ENCODE peak calls at places on chromosome 10, in eight cellular contexts. Z, C, N, L, Q, V, I and T are unnamed samples.

GRCh38 chr10:91150631-91151030 is 69.8 kb upstream of the PCGF5 start:
- DNase-seq in Z (no peak), C (no peak), N (no peak), L (no peak), Q (no peak), V (no peak), I (no peak), T (no peak)

GRCh38 chr10:5442056-5442989 is 30.0 kb downstream of the NET1 start:
- DNase-seq in Z (peak), C (no peak), N (peak), L (peak), Q (peak), V (no peak), I (peak), T (peak)

GRCh38 chr10:93290661-93291354 is 191.3 kb downstream of the MYOF start:
- DNase-seq in Z (no peak), C (no peak), N (no peak), L (no peak), Q (no peak), V (no peak), I (no peak), T (no peak)

GRCh38 chr10:97428572-97428981 is 2.6 kb downstream of the PGAM1 start:
- DNase-seq in Z (no peak), C (no peak), N (no peak), L (peak), Q (no peak), V (no peak), I (no peak), T (no peak)

GRCh38 chr10:21929070-21929469 is 74.5 kb downstream of the DNAJC1 start:
- DNase-seq in Z (no peak), C (no peak), N (no peak), L (no peak), Q (no peak), V (no peak), I (no peak), T (no peak)

GRCh38 chr10:10911471-10911921 is 106.2 kb upstream of the CELF2 start:
- DNase-seq in Z (peak), C (no peak), N (no peak), L (peak), Q (no peak), V (peak), I (no peak), T (no peak)

GRCh38 chr10:61918140-61918539 is 16.6 kb downstream of the ARID5B start:
- DNase-seq in Z (no peak), C (no peak), N (no peak), L (no peak), Q (no peak), V (no peak), I (no peak), T (no peak)

GRCh38 chr10:112775892-112776679 is 174.0 kb upstream of the TCF7L2 start:
- DNase-seq in Z (no peak), C (no peak), N (no peak), L (no peak), Q (no peak), V (no peak), I (no peak), T (no peak)

GRCh38 chr10:86642021-86642420 is 12.3 kb upstream of the OPN4 start:
- DNase-seq in Z (no peak), C (no peak), N (no peak), L (no peak), Q (no peak), V (no peak), I (no peak), T (no peak)

GRCh38 chr10:42970451-42971250 is 106.2 kb upstream of the RET start:
- DNase-seq in Z (no peak), C (no peak), N (no peak), L (no peak), Q (no peak), V (peak), I (no peak), T (no peak)

GRCh38 chr10:12191715-12192114 is 4.0 kb downstream of the NUDT5 start:
- DNase-seq in Z (no peak), C (no peak), N (no peak), L (peak), Q (no peak), V (no peak), I (no peak), T (no peak)

GRCh38 chr10:118471863-118472262 is 123.6 kb downstream of the PRLHR start:
- DNase-seq in Z (no peak), C (no peak), N (no peak), L (peak), Q (no peak), V (no peak), I (no peak), T (no peak)

GRCh38 chr10:104903433-104903832 is 262.3 kb downstream of the SORCS3 start:
- DNase-seq in Z (no peak), C (no peak), N (no peak), L (peak), Q (no peak), V (no peak), I (no peak), T (no peak)

GRCh38 chr10:122052702-122053101 is 63.7 kb downstream of the TACC2 start:
- DNase-seq in Z (no peak), C (no peak), N (no peak), L (peak), Q (no peak), V (no peak), I (no peak), T (no peak)

GRCh38 chr10:100826661-100826982 is 81.2 kb downstream of the PAX2 start:
- DNase-seq in Z (no peak), C (no peak), N (no peak), L (no peak), Q (no peak), V (no peak), I (no peak), T (no peak)

GRCh38 chr10:100828744-100829102 is 83.3 kb downstream of the PAX2 start:
- DNase-seq in Z (no peak), C (peak), N (peak), L (no peak), Q (no peak), V (no peak), I (peak), T (peak)

GRCh38 chr10:100825946-100826660 is 80.7 kb downstream of the PAX2 start:
- DNase-seq in Z (no peak), C (no peak), N (peak), L (no peak), Q (no peak), V (no peak), I (peak), T (peak)

GRCh38 chr10:100827819-100828743 is 82.7 kb downstream of the PAX2 start:
- DNase-seq in Z (peak), C (no peak), N (no peak), L (no peak), Q (no peak), V (no peak), I (peak), T (peak)

DNA sequence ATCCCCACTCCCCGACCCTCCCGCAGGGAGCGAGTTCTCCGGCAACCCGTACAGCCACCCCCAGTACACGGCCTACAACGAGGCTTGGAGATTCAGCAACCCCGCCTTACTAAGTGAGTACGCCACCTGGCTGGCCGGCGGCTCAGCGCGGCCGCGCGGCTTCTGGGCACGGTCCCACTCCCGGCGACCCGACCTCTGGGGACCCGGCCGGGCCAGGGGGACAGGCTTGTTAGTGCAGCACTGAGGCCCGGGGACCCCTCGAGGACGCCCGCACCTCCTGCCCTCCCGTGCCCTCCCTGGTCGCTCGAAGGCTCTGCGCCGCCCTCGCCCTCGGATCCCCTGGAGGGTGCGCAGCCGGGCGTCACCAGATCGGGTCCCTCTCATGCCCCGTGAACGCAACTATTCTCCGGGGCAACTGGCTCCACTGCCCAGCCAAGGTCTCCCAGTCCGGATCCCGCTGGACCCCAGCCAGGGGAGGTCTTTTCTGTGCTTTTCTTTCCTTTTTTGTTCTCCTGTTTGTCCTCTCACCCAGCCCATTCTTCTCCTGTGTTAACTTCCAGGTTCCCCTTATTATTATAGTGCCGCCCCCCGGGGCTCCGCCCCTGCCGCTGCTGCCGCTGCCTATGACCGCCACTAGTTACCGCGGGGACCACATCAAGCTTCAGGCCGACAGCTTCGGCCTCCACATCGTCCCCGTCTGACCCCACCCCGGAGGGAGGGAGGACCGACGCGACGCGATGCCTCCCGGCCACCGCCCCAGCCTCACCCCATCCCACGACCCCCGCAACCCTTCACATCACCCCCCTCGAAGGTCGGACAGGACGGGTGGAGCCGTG is 81.8 kb downstream of the PAX2 start:
- DNase-seq in Z (no peak), C (no peak), N (no peak), L (no peak), Q (peak), V (no peak), I (peak), T (peak)
- TF ChIP-seq CTCF in Z (peak), C (no peak), N (peak), L (no peak), Q (peak), V (peak), I (peak), T (peak)

GRCh38 chr10:32650246-32650655 is 204.3 kb downstream of the CCDC7 start:
- DNase-seq in Z (no peak), C (no peak), N (no peak), L (peak), Q (no peak), V (no peak), I (no peak), T (peak)
- TF ChIP-seq CTCF in Z (no peak), C (peak), N (no peak), L (no peak), Q (no peak), V (no peak), I (no peak), T (peak)

DNA sequence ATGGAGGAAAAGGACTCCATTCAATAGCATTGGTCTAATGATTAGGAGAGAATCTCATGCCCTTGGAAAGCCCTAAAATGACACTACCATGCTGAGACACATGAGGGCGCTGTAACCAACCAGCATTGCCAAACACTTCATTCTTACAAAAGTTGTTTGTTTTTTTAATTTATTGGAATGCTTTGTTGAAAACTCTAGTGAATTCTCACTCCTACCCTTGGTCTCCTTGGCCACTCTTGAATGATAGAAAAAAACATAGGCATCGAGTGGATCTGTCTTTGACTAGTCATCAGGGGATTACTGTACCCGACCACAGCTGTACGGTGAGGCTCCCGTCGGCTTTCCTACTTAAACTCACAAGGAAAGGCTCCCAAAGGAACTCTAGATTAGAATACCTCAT is 29.3 kb upstream of the ADD3 start:
- DNase-seq in Z (peak), C (peak), N (peak), L (peak), Q (peak), V (peak), I (peak), T (peak)
- TF ChIP-seq CTCF in Z (peak), C (peak), N (peak), L (peak), Q (peak), V (peak), I (peak), T (peak)

GRCh38 chr10:83991986-83992753 is 147.1 kb upstream of the GHITM start:
- DNase-seq in Z (peak), C (no peak), N (peak), L (peak), Q (peak), V (no peak), I (no peak), T (peak)
- TF ChIP-seq CTCF in Z (peak), C (no peak), N (peak), L (no peak), Q (peak), V (no peak), I (no peak), T (peak)

DNA sequence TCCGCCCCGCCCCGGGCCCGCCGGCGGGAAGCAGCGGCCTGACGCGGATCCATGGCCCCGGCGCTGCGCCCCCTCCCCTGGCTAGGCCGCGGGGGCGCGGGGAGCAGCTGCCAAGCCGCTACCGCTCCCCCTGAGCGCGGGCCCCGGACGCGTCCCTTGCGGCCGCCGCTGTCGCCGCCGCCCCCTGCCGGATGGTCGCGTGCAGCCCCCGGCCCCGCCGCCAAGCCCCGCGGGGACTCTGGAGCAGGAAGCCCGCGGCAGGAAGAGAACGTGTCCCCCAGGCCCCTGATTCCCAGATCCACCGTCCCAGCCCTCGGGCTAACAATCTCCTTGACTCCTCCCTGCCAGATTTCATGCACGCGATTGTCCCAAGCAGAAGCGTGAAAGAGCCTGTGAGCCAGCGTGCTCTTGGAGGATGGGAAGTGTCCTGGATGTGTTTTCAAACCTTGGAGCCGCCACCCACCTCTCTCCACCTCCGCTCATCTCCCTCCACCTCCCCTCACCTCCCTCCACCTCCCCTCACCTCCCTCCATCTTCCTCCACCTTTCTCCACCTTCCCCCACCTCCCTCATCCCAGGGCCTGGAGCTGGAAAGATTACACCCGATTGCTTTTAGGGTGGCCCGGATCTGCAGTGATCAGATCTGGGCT is 419 bp upstream of the PRTFDC1 start:
- DNase-seq in Z (peak), C (peak), N (no peak), L (peak), Q (no peak), V (peak), I (peak), T (peak)
- TF ChIP-seq CTCF in Z (peak), C (peak), N (no peak), L (no peak), Q (no peak), V (no peak), I (peak), T (peak)